ENCODE peak calls at places on chromosomes 3 and 15, in seven cellular contexts. One of them, this sample, is unnamed.

GRCh38 chr15:68364028-68364659 is 67.8 kb downstream of the ITGA11 start:
- DNase-seq in activated naive CD8-positive, alpha-beta T cell treated with anti-CD3 and anti-CD28 coated beads for 36 hours: no peak
- DNase-seq in hippocampal formation: no peak
- DNase-seq in ELR: no peak
- DNase-seq in NCI-H2081: no peak
- DNase-seq in renal cortical epithelial cell: no peak
- DNase-seq in activated T-cell treated with anti-CD3 and anti-CD28 coated beads for 4 hours: no peak
- DNase-seq in this sample: no peak

GRCh38 chr3:17025594-17026139 is 140.9 kb downstream of the PLCL2 start:
- DNase-seq in activated naive CD8-positive, alpha-beta T cell treated with anti-CD3 and anti-CD28 coated beads for 36 hours: peak
- DNase-seq in hippocampal formation: no peak
- DNase-seq in ELR: no peak
- DNase-seq in NCI-H2081: no peak
- DNase-seq in renal cortical epithelial cell: no peak
- DNase-seq in activated T-cell treated with anti-CD3 and anti-CD28 coated beads for 4 hours: no peak
- DNase-seq in this sample: no peak

GRCh38 chr3:174498638-174499037 is 360.5 kb upstream of the NAALADL2 start:
- DNase-seq in activated naive CD8-positive, alpha-beta T cell treated with anti-CD3 and anti-CD28 coated beads for 36 hours: no peak
- DNase-seq in hippocampal formation: no peak
- DNase-seq in ELR: peak
- DNase-seq in NCI-H2081: peak
- DNase-seq in renal cortical epithelial cell: no peak
- DNase-seq in activated T-cell treated with anti-CD3 and anti-CD28 coated beads for 4 hours: no peak
- DNase-seq in this sample: no peak

GRCh38 chr15:79296583-79296982 is 14.1 kb downstream of the ANKRD34C start:
- DNase-seq in activated naive CD8-positive, alpha-beta T cell treated with anti-CD3 and anti-CD28 coated beads for 36 hours: no peak
- DNase-seq in hippocampal formation: no peak
- DNase-seq in ELR: peak
- DNase-seq in NCI-H2081: no peak
- DNase-seq in renal cortical epithelial cell: no peak
- DNase-seq in activated T-cell treated with anti-CD3 and anti-CD28 coated beads for 4 hours: no peak
- DNase-seq in this sample: no peak

GRCh38 chr15:74350295-74351275 is 16.9 kb downstream of the CYP11A1 start:
- DNase-seq in activated naive CD8-positive, alpha-beta T cell treated with anti-CD3 and anti-CD28 coated beads for 36 hours: no peak
- DNase-seq in hippocampal formation: no peak
- DNase-seq in ELR: no peak
- DNase-seq in NCI-H2081: no peak
- DNase-seq in renal cortical epithelial cell: no peak
- DNase-seq in activated T-cell treated with anti-CD3 and anti-CD28 coated beads for 4 hours: no peak
- DNase-seq in this sample: no peak

GRCh38 chr15:69132935-69133861 is 27.2 kb upstream of the GLCE start:
- DNase-seq in activated naive CD8-positive, alpha-beta T cell treated with anti-CD3 and anti-CD28 coated beads for 36 hours: no peak
- DNase-seq in hippocampal formation: no peak
- DNase-seq in ELR: no peak
- DNase-seq in NCI-H2081: no peak
- DNase-seq in renal cortical epithelial cell: peak
- DNase-seq in activated T-cell treated with anti-CD3 and anti-CD28 coated beads for 4 hours: no peak
- DNase-seq in this sample: no peak

GRCh38 chr3:138078901-138079344 is 36.5 kb downstream of the DZIP1L start:
- DNase-seq in activated naive CD8-positive, alpha-beta T cell treated with anti-CD3 and anti-CD28 coated beads for 36 hours: no peak
- DNase-seq in hippocampal formation: no peak
- DNase-seq in ELR: peak
- DNase-seq in NCI-H2081: no peak
- DNase-seq in renal cortical epithelial cell: peak
- DNase-seq in activated T-cell treated with anti-CD3 and anti-CD28 coated beads for 4 hours: no peak
- DNase-seq in this sample: no peak

GRCh38 chr3:179179979-179180758 is 32.0 kb downstream of the PIK3CA start:
- DNase-seq in activated naive CD8-positive, alpha-beta T cell treated with anti-CD3 and anti-CD28 coated beads for 36 hours: no peak
- DNase-seq in hippocampal formation: no peak
- DNase-seq in ELR: peak
- DNase-seq in NCI-H2081: peak
- DNase-seq in renal cortical epithelial cell: peak
- DNase-seq in activated T-cell treated with anti-CD3 and anti-CD28 coated beads for 4 hours: no peak
- DNase-seq in this sample: no peak

GRCh38 chr3:173993299-173993698 is 595.8 kb downstream of the NLGN1 start:
- DNase-seq in activated naive CD8-positive, alpha-beta T cell treated with anti-CD3 and anti-CD28 coated beads for 36 hours: no peak
- DNase-seq in hippocampal formation: no peak
- DNase-seq in ELR: peak
- DNase-seq in NCI-H2081: peak
- DNase-seq in renal cortical epithelial cell: peak
- DNase-seq in activated T-cell treated with anti-CD3 and anti-CD28 coated beads for 4 hours: no peak
- DNase-seq in this sample: no peak

GRCh38 chr3:126546013-126546412 is 12.7 kb downstream of the C3orf22 start:
- DNase-seq in activated naive CD8-positive, alpha-beta T cell treated with anti-CD3 and anti-CD28 coated beads for 36 hours: no peak
- DNase-seq in hippocampal formation: no peak
- DNase-seq in ELR: no peak
- DNase-seq in NCI-H2081: no peak
- DNase-seq in renal cortical epithelial cell: no peak
- DNase-seq in activated T-cell treated with anti-CD3 and anti-CD28 coated beads for 4 hours: no peak
- DNase-seq in this sample: no peak

GRCh38 chr3:160756907-160757623 is 1.0 kb downstream of the PPM1L start:
- DNase-seq in activated naive CD8-positive, alpha-beta T cell treated with anti-CD3 and anti-CD28 coated beads for 36 hours: no peak
- DNase-seq in hippocampal formation: peak
- DNase-seq in ELR: no peak
- DNase-seq in NCI-H2081: no peak
- DNase-seq in renal cortical epithelial cell: no peak
- DNase-seq in activated T-cell treated with anti-CD3 and anti-CD28 coated beads for 4 hours: no peak
- DNase-seq in this sample: no peak

GRCh38 chr3:150721285-150722130 is 17.8 kb upstream of the ERICH6 start:
- DNase-seq in activated naive CD8-positive, alpha-beta T cell treated with anti-CD3 and anti-CD28 coated beads for 36 hours: no peak
- DNase-seq in hippocampal formation: no peak
- DNase-seq in ELR: peak
- DNase-seq in NCI-H2081: peak
- DNase-seq in renal cortical epithelial cell: peak
- DNase-seq in activated T-cell treated with anti-CD3 and anti-CD28 coated beads for 4 hours: no peak
- DNase-seq in this sample: no peak

GRCh38 chr15:99677540-99678134 is 55.6 kb downstream of the LYSMD4 start:
- DNase-seq in activated naive CD8-positive, alpha-beta T cell treated with anti-CD3 and anti-CD28 coated beads for 36 hours: no peak
- DNase-seq in hippocampal formation: no peak
- DNase-seq in ELR: no peak
- DNase-seq in NCI-H2081: no peak
- DNase-seq in renal cortical epithelial cell: peak
- DNase-seq in activated T-cell treated with anti-CD3 and anti-CD28 coated beads for 4 hours: no peak
- DNase-seq in this sample: no peak

GRCh38 chr3:33131328-33132018 is 17.7 kb downstream of the CRTAP start:
- DNase-seq in activated naive CD8-positive, alpha-beta T cell treated with anti-CD3 and anti-CD28 coated beads for 36 hours: peak
- DNase-seq in hippocampal formation: peak
- DNase-seq in ELR: peak
- DNase-seq in NCI-H2081: peak
- DNase-seq in renal cortical epithelial cell: peak
- DNase-seq in activated T-cell treated with anti-CD3 and anti-CD28 coated beads for 4 hours: peak
- DNase-seq in this sample: peak

GRCh38 chr3:42655331-42655888 is 1.9 kb downstream of the ZBTB47 start:
- DNase-seq in activated naive CD8-positive, alpha-beta T cell treated with anti-CD3 and anti-CD28 coated beads for 36 hours: no peak
- DNase-seq in hippocampal formation: peak
- DNase-seq in ELR: no peak
- DNase-seq in NCI-H2081: no peak
- DNase-seq in renal cortical epithelial cell: no peak
- DNase-seq in activated T-cell treated with anti-CD3 and anti-CD28 coated beads for 4 hours: no peak
- DNase-seq in this sample: no peak

GRCh38 chr3:97910931-97911351 is 61.3 kb downstream of the RIOX2 start:
- DNase-seq in activated naive CD8-positive, alpha-beta T cell treated with anti-CD3 and anti-CD28 coated beads for 36 hours: no peak
- DNase-seq in hippocampal formation: no peak
- DNase-seq in ELR: no peak
- DNase-seq in NCI-H2081: no peak
- DNase-seq in renal cortical epithelial cell: no peak
- DNase-seq in activated T-cell treated with anti-CD3 and anti-CD28 coated beads for 4 hours: no peak
- DNase-seq in this sample: no peak

GRCh38 chr3:10395196-10395595 is 74.3 kb upstream of the SEC13 start:
- DNase-seq in activated naive CD8-positive, alpha-beta T cell treated with anti-CD3 and anti-CD28 coated beads for 36 hours: no peak
- DNase-seq in hippocampal formation: no peak
- DNase-seq in ELR: no peak
- DNase-seq in NCI-H2081: no peak
- DNase-seq in renal cortical epithelial cell: no peak
- DNase-seq in activated T-cell treated with anti-CD3 and anti-CD28 coated beads for 4 hours: no peak
- DNase-seq in this sample: no peak

GRCh38 chr15:61527836-61528589 is 298.9 kb upstream of the RORA start:
- DNase-seq in activated naive CD8-positive, alpha-beta T cell treated with anti-CD3 and anti-CD28 coated beads for 36 hours: no peak
- DNase-seq in hippocampal formation: no peak
- DNase-seq in ELR: no peak
- DNase-seq in NCI-H2081: peak
- DNase-seq in renal cortical epithelial cell: no peak
- DNase-seq in activated T-cell treated with anti-CD3 and anti-CD28 coated beads for 4 hours: no peak
- DNase-seq in this sample: no peak

GRCh38 chr3:147921044-147921443 is 511.9 kb downstream of the ZIC1 start:
- DNase-seq in activated naive CD8-positive, alpha-beta T cell treated with anti-CD3 and anti-CD28 coated beads for 36 hours: no peak
- DNase-seq in hippocampal formation: no peak
- DNase-seq in ELR: peak
- DNase-seq in NCI-H2081: no peak
- DNase-seq in renal cortical epithelial cell: no peak
- DNase-seq in activated T-cell treated with anti-CD3 and anti-CD28 coated beads for 4 hours: no peak
- DNase-seq in this sample: no peak

GRCh38 chr15:46556559-46556958 is 921.7 kb downstream of the SQOR start:
- DNase-seq in activated naive CD8-positive, alpha-beta T cell treated with anti-CD3 and anti-CD28 coated beads for 36 hours: no peak
- DNase-seq in hippocampal formation: no peak
- DNase-seq in ELR: no peak
- DNase-seq in NCI-H2081: no peak
- DNase-seq in renal cortical epithelial cell: no peak
- DNase-seq in activated T-cell treated with anti-CD3 and anti-CD28 coated beads for 4 hours: no peak
- DNase-seq in this sample: no peak

GRCh38 chr15:101188517-101189340 is 63.1 kb downstream of the CHSY1 start:
- DNase-seq in activated naive CD8-positive, alpha-beta T cell treated with anti-CD3 and anti-CD28 coated beads for 36 hours: no peak
- DNase-seq in hippocampal formation: no peak
- DNase-seq in ELR: peak
- DNase-seq in NCI-H2081: no peak
- DNase-seq in renal cortical epithelial cell: peak
- DNase-seq in activated T-cell treated with anti-CD3 and anti-CD28 coated beads for 4 hours: no peak
- DNase-seq in this sample: peak

GRCh38 chr3:146679191-146679590 is 74.0 kb upstream of the PLSCR5 start:
- DNase-seq in activated naive CD8-positive, alpha-beta T cell treated with anti-CD3 and anti-CD28 coated beads for 36 hours: no peak
- DNase-seq in hippocampal formation: no peak
- DNase-seq in ELR: no peak
- DNase-seq in NCI-H2081: no peak
- DNase-seq in renal cortical epithelial cell: no peak
- DNase-seq in activated T-cell treated with anti-CD3 and anti-CD28 coated beads for 4 hours: no peak
- DNase-seq in this sample: no peak

GRCh38 chr3:31981206-31982181 is at the start of the genes OSBPL10 and ZNF860:
- DNase-seq in activated naive CD8-positive, alpha-beta T cell treated with anti-CD3 and anti-CD28 coated beads for 36 hours: peak
- DNase-seq in hippocampal formation: peak
- DNase-seq in ELR: peak
- DNase-seq in NCI-H2081: peak
- DNase-seq in renal cortical epithelial cell: peak
- DNase-seq in activated T-cell treated with anti-CD3 and anti-CD28 coated beads for 4 hours: no peak
- DNase-seq in this sample: peak

GRCh38 chr3:24145981-24146822 is 201.1 kb downstream of the NR1D2 start:
- DNase-seq in activated naive CD8-positive, alpha-beta T cell treated with anti-CD3 and anti-CD28 coated beads for 36 hours: no peak
- DNase-seq in hippocampal formation: no peak
- DNase-seq in ELR: peak
- DNase-seq in NCI-H2081: no peak
- DNase-seq in renal cortical epithelial cell: peak
- DNase-seq in activated T-cell treated with anti-CD3 and anti-CD28 coated beads for 4 hours: no peak
- DNase-seq in this sample: no peak

GRCh38 chr3:174342941-174343431 is 516.1 kb upstream of the NAALADL2 start:
- DNase-seq in activated naive CD8-positive, alpha-beta T cell treated with anti-CD3 and anti-CD28 coated beads for 36 hours: no peak
- DNase-seq in hippocampal formation: no peak
- DNase-seq in ELR: no peak
- DNase-seq in NCI-H2081: no peak
- DNase-seq in renal cortical epithelial cell: no peak
- DNase-seq in activated T-cell treated with anti-CD3 and anti-CD28 coated beads for 4 hours: no peak
- DNase-seq in this sample: no peak

GRCh38 chr15:94253742-94254141 is 22.4 kb downstream of the MCTP2 start:
- DNase-seq in activated naive CD8-positive, alpha-beta T cell treated with anti-CD3 and anti-CD28 coated beads for 36 hours: no peak
- DNase-seq in hippocampal formation: no peak
- DNase-seq in ELR: no peak
- DNase-seq in NCI-H2081: no peak
- DNase-seq in renal cortical epithelial cell: no peak
- DNase-seq in activated T-cell treated with anti-CD3 and anti-CD28 coated beads for 4 hours: no peak
- DNase-seq in this sample: no peak

GRCh38 chr15:81043568-81044301 is 43.0 kb downstream of the TLNRD1 start:
- DNase-seq in activated naive CD8-positive, alpha-beta T cell treated with anti-CD3 and anti-CD28 coated beads for 36 hours: no peak
- DNase-seq in hippocampal formation: no peak
- DNase-seq in ELR: no peak
- DNase-seq in NCI-H2081: no peak
- DNase-seq in renal cortical epithelial cell: no peak
- DNase-seq in activated T-cell treated with anti-CD3 and anti-CD28 coated beads for 4 hours: no peak
- DNase-seq in this sample: no peak

GRCh38 chr3:150407818-150408231 is 273 bp upstream of the TSC22D2 start:
- DNase-seq in activated naive CD8-positive, alpha-beta T cell treated with anti-CD3 and anti-CD28 coated beads for 36 hours: peak
- DNase-seq in hippocampal formation: no peak
- DNase-seq in ELR: peak
- DNase-seq in NCI-H2081: peak
- DNase-seq in renal cortical epithelial cell: peak
- DNase-seq in activated T-cell treated with anti-CD3 and anti-CD28 coated beads for 4 hours: peak
- DNase-seq in this sample: no peak

GRCh38 chr3:123834631-123835030 is 49.5 kb downstream of the MYLK start:
- DNase-seq in activated naive CD8-positive, alpha-beta T cell treated with anti-CD3 and anti-CD28 coated beads for 36 hours: no peak
- DNase-seq in hippocampal formation: no peak
- DNase-seq in ELR: peak
- DNase-seq in NCI-H2081: no peak
- DNase-seq in renal cortical epithelial cell: peak
- DNase-seq in activated T-cell treated with anti-CD3 and anti-CD28 coated beads for 4 hours: no peak
- DNase-seq in this sample: no peak

GRCh38 chr3:107220538-107220937 is 156.7 kb upstream of the CCDC54 start:
- DNase-seq in activated naive CD8-positive, alpha-beta T cell treated with anti-CD3 and anti-CD28 coated beads for 36 hours: no peak
- DNase-seq in hippocampal formation: no peak
- DNase-seq in ELR: no peak
- DNase-seq in NCI-H2081: no peak
- DNase-seq in renal cortical epithelial cell: no peak
- DNase-seq in activated T-cell treated with anti-CD3 and anti-CD28 coated beads for 4 hours: no peak
- DNase-seq in this sample: no peak

GRCh38 chr15:70424937-70425411 is 327.3 kb upstream of the TLE3 start:
- DNase-seq in activated naive CD8-positive, alpha-beta T cell treated with anti-CD3 and anti-CD28 coated beads for 36 hours: peak
- DNase-seq in hippocampal formation: no peak
- DNase-seq in ELR: no peak
- DNase-seq in NCI-H2081: no peak
- DNase-seq in renal cortical epithelial cell: no peak
- DNase-seq in activated T-cell treated with anti-CD3 and anti-CD28 coated beads for 4 hours: no peak
- DNase-seq in this sample: no peak

GRCh38 chr3:154970796-154971195 is 109.3 kb upstream of the MME start:
- DNase-seq in activated naive CD8-positive, alpha-beta T cell treated with anti-CD3 and anti-CD28 coated beads for 36 hours: no peak
- DNase-seq in hippocampal formation: no peak
- DNase-seq in ELR: peak
- DNase-seq in NCI-H2081: no peak
- DNase-seq in renal cortical epithelial cell: peak
- DNase-seq in activated T-cell treated with anti-CD3 and anti-CD28 coated beads for 4 hours: no peak
- DNase-seq in this sample: no peak

GRCh38 chr15:31551323-31551722 is 224.7 kb downstream of the KLF13 start:
- DNase-seq in activated naive CD8-positive, alpha-beta T cell treated with anti-CD3 and anti-CD28 coated beads for 36 hours: peak
- DNase-seq in hippocampal formation: no peak
- DNase-seq in ELR: no peak
- DNase-seq in NCI-H2081: peak
- DNase-seq in renal cortical epithelial cell: no peak
- DNase-seq in activated T-cell treated with anti-CD3 and anti-CD28 coated beads for 4 hours: no peak
- DNase-seq in this sample: no peak

GRCh38 chr3:99648496-99648895 is 10.1 kb downstream of the COL8A1 start:
- DNase-seq in activated naive CD8-positive, alpha-beta T cell treated with anti-CD3 and anti-CD28 coated beads for 36 hours: no peak
- DNase-seq in hippocampal formation: no peak
- DNase-seq in ELR: no peak
- DNase-seq in NCI-H2081: no peak
- DNase-seq in renal cortical epithelial cell: no peak
- DNase-seq in activated T-cell treated with anti-CD3 and anti-CD28 coated beads for 4 hours: no peak
- DNase-seq in this sample: no peak